ENCODE peak calls at places on chromosomes 5 and 9, in seven cellular contexts. One of them, this sample, is unnamed.
A peak's percentile ranks its signal among the peaks of the same experiment; 100 is the strongest.

GRCh38 chr5:143110591-143110990 is 292.9 kb downstream of the NR3C1 start:
- DNase-seq in Peyer's patch: no peak
- DNase-seq in naive thymus-derived CD4-positive, alpha-beta T cell: no peak
- DNase-seq in endothelial cell of umbilical vein: no peak
- DNase-seq in stomach: no peak
- DNase-seq in A549: no peak
- DNase-seq in foreskin fibroblast: peak; percentile 36
- DNase-seq in this sample: no peak

GRCh38 chr5:128920345-128921215 is 44.7 kb upstream of the SLC27A6 start:
- DNase-seq in Peyer's patch: no peak
- DNase-seq in naive thymus-derived CD4-positive, alpha-beta T cell: no peak
- DNase-seq in endothelial cell of umbilical vein: peak; percentile 90
- DNase-seq in stomach: no peak
- DNase-seq in A549: peak; percentile 10
- DNase-seq in foreskin fibroblast: peak; percentile 85
- DNase-seq in this sample: peak; percentile 20

GRCh38 chr9:77014597-77015263 is 4.7 kb upstream of the FOXB2 start:
- DNase-seq in Peyer's patch: no peak
- DNase-seq in naive thymus-derived CD4-positive, alpha-beta T cell: no peak
- DNase-seq in endothelial cell of umbilical vein: no peak
- DNase-seq in stomach: no peak
- DNase-seq in A549: no peak
- DNase-seq in foreskin fibroblast: peak; percentile 33
- DNase-seq in this sample: no peak

GRCh38 chr9:135809166-135809565 is 98.2 kb downstream of the CAMSAP1 start:
- DNase-seq in Peyer's patch: no peak
- DNase-seq in naive thymus-derived CD4-positive, alpha-beta T cell: no peak
- DNase-seq in endothelial cell of umbilical vein: no peak
- DNase-seq in stomach: no peak
- DNase-seq in A549: no peak
- DNase-seq in foreskin fibroblast: peak; percentile 86
- DNase-seq in this sample: peak; percentile 42

GRCh38 chr9:69265891-69266290 is 59.1 kb upstream of the ENTREP1 start:
- DNase-seq in Peyer's patch: no peak
- DNase-seq in naive thymus-derived CD4-positive, alpha-beta T cell: no peak
- DNase-seq in endothelial cell of umbilical vein: no peak
- DNase-seq in stomach: no peak
- DNase-seq in A549: no peak
- DNase-seq in foreskin fibroblast: peak; percentile 31
- DNase-seq in this sample: peak; percentile 48

GRCh38 chr5:175697846-175698245 is 40.0 kb downstream of the HRH2 start:
- DNase-seq in Peyer's patch: no peak
- DNase-seq in naive thymus-derived CD4-positive, alpha-beta T cell: no peak
- DNase-seq in endothelial cell of umbilical vein: no peak
- DNase-seq in stomach: no peak
- DNase-seq in A549: no peak
- DNase-seq in foreskin fibroblast: no peak
- DNase-seq in this sample: no peak

GRCh38 chr5:76592692-76593091 is 30.5 kb downstream of the F2RL2 start:
- DNase-seq in Peyer's patch: no peak
- DNase-seq in naive thymus-derived CD4-positive, alpha-beta T cell: no peak
- DNase-seq in endothelial cell of umbilical vein: no peak
- DNase-seq in stomach: no peak
- DNase-seq in A549: no peak
- DNase-seq in foreskin fibroblast: no peak
- DNase-seq in this sample: no peak

GRCh38 chr9:13244190-13244589 is 35.3 kb downstream of the MPDZ start:
- DNase-seq in Peyer's patch: no peak
- DNase-seq in naive thymus-derived CD4-positive, alpha-beta T cell: no peak
- DNase-seq in endothelial cell of umbilical vein: no peak
- DNase-seq in stomach: no peak
- DNase-seq in A549: no peak
- DNase-seq in foreskin fibroblast: no peak
- DNase-seq in this sample: no peak

GRCh38 chr9:76018767-76019166 is 128.3 kb downstream of the PCSK5 start:
- DNase-seq in Peyer's patch: no peak
- DNase-seq in naive thymus-derived CD4-positive, alpha-beta T cell: no peak
- DNase-seq in endothelial cell of umbilical vein: no peak
- DNase-seq in stomach: no peak
- DNase-seq in A549: no peak
- DNase-seq in foreskin fibroblast: no peak
- DNase-seq in this sample: no peak

GRCh38 chr9:37582548-37583157 is 6.5 kb upstream of the FBXO10 start:
- DNase-seq in Peyer's patch: no peak
- DNase-seq in naive thymus-derived CD4-positive, alpha-beta T cell: no peak
- DNase-seq in endothelial cell of umbilical vein: peak; percentile 75
- DNase-seq in stomach: no peak
- DNase-seq in A549: peak; percentile 78
- DNase-seq in foreskin fibroblast: peak; percentile 80
- DNase-seq in this sample: peak; percentile 47

GRCh38 chr5:133538718-133539117 is 73.6 kb downstream of the FSTL4 start:
- DNase-seq in Peyer's patch: no peak
- DNase-seq in naive thymus-derived CD4-positive, alpha-beta T cell: no peak
- DNase-seq in endothelial cell of umbilical vein: no peak
- DNase-seq in stomach: no peak
- DNase-seq in A549: no peak
- DNase-seq in foreskin fibroblast: no peak
- DNase-seq in this sample: no peak

GRCh38 chr5:400282-401215 is 42.4 kb upstream of the EXOC3 start:
- DNase-seq in Peyer's patch: peak; percentile 12
- DNase-seq in naive thymus-derived CD4-positive, alpha-beta T cell: no peak
- DNase-seq in endothelial cell of umbilical vein: peak; percentile 64
- DNase-seq in stomach: no peak
- DNase-seq in A549: no peak
- DNase-seq in foreskin fibroblast: peak; percentile 93
- DNase-seq in this sample: no peak

GRCh38 chr9:115200711-115201505 is 83.0 kb upstream of the TNC start:
- DNase-seq in Peyer's patch: no peak
- DNase-seq in naive thymus-derived CD4-positive, alpha-beta T cell: no peak
- DNase-seq in endothelial cell of umbilical vein: no peak
- DNase-seq in stomach: no peak
- DNase-seq in A549: no peak
- DNase-seq in foreskin fibroblast: peak; percentile 88
- DNase-seq in this sample: no peak

GRCh38 chr5:122517091-122517490 is 205.1 kb downstream of the SNCAIP start:
- DNase-seq in Peyer's patch: no peak
- DNase-seq in naive thymus-derived CD4-positive, alpha-beta T cell: no peak
- DNase-seq in endothelial cell of umbilical vein: peak; percentile 72
- DNase-seq in stomach: no peak
- DNase-seq in A549: no peak
- DNase-seq in foreskin fibroblast: no peak
- DNase-seq in this sample: no peak

GRCh38 chr5:78496373-78496772 is 136.0 kb downstream of the SCAMP1 start:
- DNase-seq in Peyer's patch: no peak
- DNase-seq in naive thymus-derived CD4-positive, alpha-beta T cell: no peak
- DNase-seq in endothelial cell of umbilical vein: peak; percentile 73
- DNase-seq in stomach: peak; percentile 34
- DNase-seq in A549: no peak
- DNase-seq in foreskin fibroblast: peak; percentile 86
- DNase-seq in this sample: peak; percentile 62

GRCh38 chr9:128920381-128921058 is at the start of gene PHYHD1:
- DNase-seq in Peyer's patch: no peak
- DNase-seq in naive thymus-derived CD4-positive, alpha-beta T cell: no peak
- DNase-seq in endothelial cell of umbilical vein: no peak
- DNase-seq in stomach: peak; percentile 67
- DNase-seq in A549: no peak
- DNase-seq in foreskin fibroblast: peak; percentile 96
- DNase-seq in this sample: no peak

GRCh38 chr5:111151998-111152397 is 59.9 kb downstream of the WDR36 start:
- DNase-seq in Peyer's patch: no peak
- DNase-seq in naive thymus-derived CD4-positive, alpha-beta T cell: no peak
- DNase-seq in endothelial cell of umbilical vein: no peak
- DNase-seq in stomach: no peak
- DNase-seq in A549: no peak
- DNase-seq in foreskin fibroblast: no peak
- DNase-seq in this sample: no peak
- H3K4me3 ChIP-seq in Peyer's patch: no peak overlapping the region
- H3K4me3 ChIP-seq in naive thymus-derived CD4-positive, alpha-beta T cell: no peak overlapping the region
- H3K4me3 ChIP-seq in endothelial cell of umbilical vein: no peak overlapping the region
- H3K4me3 ChIP-seq in stomach: no peak overlapping the region
- H3K4me3 ChIP-seq in A549: no peak overlapping the region
- H3K4me3 ChIP-seq in foreskin fibroblast: no peak overlapping the region
- H3K4me3 ChIP-seq in this sample: no peak overlapping the region

GRCh38 chr5:115625579-115626443 is at the start of gene TMED7:
- DNase-seq in Peyer's patch: peak; percentile 100
- DNase-seq in naive thymus-derived CD4-positive, alpha-beta T cell: peak; percentile 98
- DNase-seq in endothelial cell of umbilical vein: peak; percentile 99
- DNase-seq in stomach: peak; percentile 100
- DNase-seq in A549: peak; percentile 97
- DNase-seq in foreskin fibroblast: peak; percentile 100
- DNase-seq in this sample: peak; percentile 98

GRCh38 chr5:115621365-115621900 is 4.4 kb downstream of the TMED7 start:
- DNase-seq in Peyer's patch: no peak
- DNase-seq in naive thymus-derived CD4-positive, alpha-beta T cell: no peak
- DNase-seq in endothelial cell of umbilical vein: peak; percentile 22
- DNase-seq in stomach: no peak
- DNase-seq in A549: no peak
- DNase-seq in foreskin fibroblast: no peak
- DNase-seq in this sample: no peak

GRCh38 chr5:115626444-115626823 is 598 bp upstream of the TMED7 start:
- DNase-seq in Peyer's patch: no peak
- DNase-seq in naive thymus-derived CD4-positive, alpha-beta T cell: no peak
- DNase-seq in endothelial cell of umbilical vein: no peak
- DNase-seq in stomach: no peak
- DNase-seq in A549: no peak
- DNase-seq in foreskin fibroblast: peak; percentile 75
- DNase-seq in this sample: peak; percentile 49

GRCh38 chr5:115624994-115625393 is 842 bp downstream of the TMED7 start:
- DNase-seq in Peyer's patch: no peak
- DNase-seq in naive thymus-derived CD4-positive, alpha-beta T cell: no peak
- DNase-seq in endothelial cell of umbilical vein: no peak
- DNase-seq in stomach: no peak
- DNase-seq in A549: no peak
- DNase-seq in foreskin fibroblast: no peak
- DNase-seq in this sample: no peak

GRCh38 chr5:115623632-115624031 is 2.2 kb downstream of the TMED7 start:
- DNase-seq in Peyer's patch: no peak
- DNase-seq in naive thymus-derived CD4-positive, alpha-beta T cell: no peak
- DNase-seq in endothelial cell of umbilical vein: no peak
- DNase-seq in stomach: no peak
- DNase-seq in A549: no peak
- DNase-seq in foreskin fibroblast: no peak
- DNase-seq in this sample: no peak
- H3K4me3 ChIP-seq in Peyer's patch: no peak overlapping the region
- H3K4me3 ChIP-seq in naive thymus-derived CD4-positive, alpha-beta T cell: no peak overlapping the region
- H3K4me3 ChIP-seq in endothelial cell of umbilical vein: peak overlapping the region; percentile 86
- H3K4me3 ChIP-seq in stomach: peak overlapping the region; percentile 82
- H3K4me3 ChIP-seq in A549: no peak overlapping the region
- H3K4me3 ChIP-seq in foreskin fibroblast: peak overlapping the region; percentile 90
- H3K4me3 ChIP-seq in this sample: peak overlapping the region; percentile 90

GRCh38 chr9:110995511-110996340 is 42.5 kb downstream of the LPAR1 start:
- DNase-seq in Peyer's patch: no peak
- DNase-seq in naive thymus-derived CD4-positive, alpha-beta T cell: no peak
- DNase-seq in endothelial cell of umbilical vein: no peak
- DNase-seq in stomach: no peak
- DNase-seq in A549: no peak
- DNase-seq in foreskin fibroblast: peak; percentile 60
- DNase-seq in this sample: no peak
- H3K4me3 ChIP-seq in Peyer's patch: no peak overlapping the region
- H3K4me3 ChIP-seq in naive thymus-derived CD4-positive, alpha-beta T cell: no peak overlapping the region
- H3K4me3 ChIP-seq in endothelial cell of umbilical vein: no peak overlapping the region
- H3K4me3 ChIP-seq in stomach: no peak overlapping the region
- H3K4me3 ChIP-seq in A549: no peak overlapping the region
- H3K4me3 ChIP-seq in foreskin fibroblast: no peak overlapping the region
- H3K4me3 ChIP-seq in this sample: no peak overlapping the region

DNA sequence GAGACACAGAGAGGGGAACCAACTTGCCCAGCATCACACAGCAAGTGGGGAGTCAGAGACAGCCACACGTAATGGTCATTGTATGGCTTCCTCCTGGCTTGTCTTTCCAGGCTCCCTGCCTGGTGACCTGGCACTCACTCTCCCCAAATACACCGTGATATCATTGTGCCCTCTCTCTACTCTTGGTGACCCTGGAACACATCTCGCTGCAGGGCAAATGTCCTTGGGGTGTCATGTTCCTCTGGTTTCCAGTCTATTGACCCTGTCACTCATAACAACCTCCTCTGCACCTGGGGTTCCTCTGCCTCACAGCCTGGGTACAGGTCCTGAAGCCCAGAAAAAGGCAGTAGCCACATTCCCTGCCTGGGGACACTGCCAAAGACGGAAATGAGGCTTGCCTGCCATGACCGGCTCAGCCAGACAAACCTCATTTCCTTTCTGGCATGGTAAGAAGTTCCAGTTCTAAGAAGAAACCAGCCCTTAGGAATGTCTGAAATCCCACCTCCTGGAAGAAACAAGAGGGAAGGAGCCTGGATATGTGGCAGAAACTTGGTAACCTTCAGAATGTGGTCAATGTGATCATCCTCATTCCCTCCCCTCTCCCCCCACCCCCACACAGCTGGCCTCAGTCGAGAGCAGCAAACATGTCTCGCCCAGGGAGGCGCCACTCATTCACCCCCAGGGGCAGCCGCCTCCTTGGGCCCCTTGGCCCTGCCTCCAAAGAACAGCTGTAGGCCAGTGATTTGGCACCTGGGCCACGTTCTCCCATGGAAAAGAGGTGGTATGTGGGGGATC is 30.6 kb upstream of the SMU1 start:
- DNase-seq in Peyer's patch: no peak
- DNase-seq in naive thymus-derived CD4-positive, alpha-beta T cell: no peak
- DNase-seq in endothelial cell of umbilical vein: peak; percentile 85
- DNase-seq in stomach: peak; percentile 45
- DNase-seq in A549: no peak
- DNase-seq in foreskin fibroblast: peak; percentile 71
- DNase-seq in this sample: peak; percentile 58
- H3K4me3 ChIP-seq in Peyer's patch: no peak overlapping the region
- H3K4me3 ChIP-seq in naive thymus-derived CD4-positive, alpha-beta T cell: no peak overlapping the region
- H3K4me3 ChIP-seq in endothelial cell of umbilical vein: no peak overlapping the region
- H3K4me3 ChIP-seq in stomach: no peak overlapping the region
- H3K4me3 ChIP-seq in A549: no peak overlapping the region
- H3K4me3 ChIP-seq in foreskin fibroblast: no peak overlapping the region
- H3K4me3 ChIP-seq in this sample: no peak overlapping the region

DNA sequence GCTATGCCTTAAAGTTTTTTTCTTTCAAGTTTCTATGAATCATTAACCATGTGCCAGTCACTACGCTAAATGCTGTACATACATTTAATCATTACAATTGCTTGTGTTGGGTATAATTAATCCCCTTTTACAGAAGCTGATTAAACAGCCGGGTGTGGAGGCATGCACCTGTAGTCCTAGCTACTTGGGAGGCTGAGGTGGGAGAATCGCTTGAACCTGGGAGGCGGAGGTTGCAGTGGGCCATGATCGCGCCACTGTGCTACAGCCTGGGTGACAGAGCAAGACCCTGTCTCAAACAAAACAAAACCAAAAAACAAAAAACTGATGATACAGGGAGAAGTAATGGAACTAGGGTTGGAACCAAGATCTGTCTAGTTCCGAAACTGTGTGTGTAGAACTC is 1.2 kb upstream of the UBE2R2 start:
- DNase-seq in Peyer's patch: no peak
- DNase-seq in naive thymus-derived CD4-positive, alpha-beta T cell: no peak
- DNase-seq in endothelial cell of umbilical vein: no peak
- DNase-seq in stomach: no peak
- DNase-seq in A549: no peak
- DNase-seq in foreskin fibroblast: no peak
- DNase-seq in this sample: no peak
- H3K4me3 ChIP-seq in Peyer's patch: no peak overlapping the region
- H3K4me3 ChIP-seq in naive thymus-derived CD4-positive, alpha-beta T cell: no peak overlapping the region
- H3K4me3 ChIP-seq in endothelial cell of umbilical vein: no peak overlapping the region
- H3K4me3 ChIP-seq in stomach: no peak overlapping the region
- H3K4me3 ChIP-seq in A549: no peak overlapping the region
- H3K4me3 ChIP-seq in foreskin fibroblast: no peak overlapping the region
- H3K4me3 ChIP-seq in this sample: no peak overlapping the region

This sample was measured in brain microvascular endothelial cell.